ENCODE peak calls at places on chromosome 6, in seven cellular contexts. J is lower leg skin, U is stomach, Z is prostate gland, R is ovary, L is breast epithelium, P is A549. A is an unnamed sample.

GRCh38 chr6:163962627-163963117 is 548.2 kb downstream of the QKI start:
- DNase-seq in J (no peak), U (no peak), Z (no peak), R (no peak), L (no peak), P (no peak), A (no peak)

GRCh38 chr6:119284861-119285521 is 64.6 kb downstream of the MAN1A1 start:
- DNase-seq in J (no peak), U (no peak), Z (no peak), R (no peak), L (no peak), P (no peak), A (no peak)

GRCh38 chr6:166786704-166787293 is 159.7 kb upstream of the RPS6KA2 start:
- DNase-seq in J (no peak), U (no peak), Z (peak), R (no peak), L (no peak), P (peak), A (peak)

GRCh38 chr6:24919404-24919892 is 16.3 kb downstream of the RIPOR2 start:
- DNase-seq in J (no peak), U (no peak), Z (no peak), R (no peak), L (no peak), P (no peak), A (no peak)

GRCh38 chr6:100347901-100348550 is 116.7 kb downstream of the SIM1 start:
- DNase-seq in J (no peak), U (no peak), Z (no peak), R (no peak), L (no peak), P (no peak), A (no peak)

GRCh38 chr6:4518506-4518905 is 257.7 kb upstream of the CDYL start:
- DNase-seq in J (no peak), U (no peak), Z (no peak), R (no peak), L (no peak), P (peak), A (no peak)

GRCh38 chr6:51511081-51511480 is 576.3 kb downstream of the PKHD1 start:
- DNase-seq in J (no peak), U (no peak), Z (no peak), R (no peak), L (no peak), P (no peak), A (no peak)

GRCh38 chr6:126252154-126252553 is 87.8 kb upstream of the CENPW start:
- DNase-seq in J (no peak), U (no peak), Z (no peak), R (no peak), L (no peak), P (no peak), A (no peak)

GRCh38 chr6:147297124-147297523 is 92.9 kb downstream of the STXBP5 start:
- DNase-seq in J (no peak), U (no peak), Z (no peak), R (no peak), L (no peak), P (no peak), A (no peak)

GRCh38 chr6:1190361-1190760 is 121.5 kb upstream of the FOXQ1 start:
- DNase-seq in J (no peak), U (no peak), Z (no peak), R (no peak), L (no peak), P (peak), A (no peak)

GRCh38 chr6:11766589-11767450 is 11.8 kb downstream of the ADTRP start:
- DNase-seq in J (no peak), U (no peak), Z (no peak), R (no peak), L (no peak), P (peak), A (peak)

GRCh38 chr6:139323511-139324445 is 32.0 kb upstream of the TXLNB start:
- DNase-seq in J (peak), U (peak), Z (no peak), R (peak), L (peak), P (no peak), A (peak)

GRCh38 chr6:43608310-43608763 is 20.7 kb downstream of the GTPBP2 start:
- DNase-seq in J (peak), U (peak), Z (peak), R (peak), L (no peak), P (peak), A (peak)

GRCh38 chr6:40640591-40641293 is 53.6 kb upstream of the LRFN2 start:
- DNase-seq in J (peak), U (no peak), Z (no peak), R (peak), L (no peak), P (no peak), A (no peak)

GRCh38 chr6:31462026-31462963 is 35.6 kb upstream of the MICB start:
- DNase-seq in J (no peak), U (no peak), Z (no peak), R (no peak), L (no peak), P (no peak), A (no peak)

GRCh38 chr6:154319231-154319858 is 37.3 kb downstream of the IPCEF1 start:
- DNase-seq in J (no peak), U (no peak), Z (no peak), R (no peak), L (no peak), P (no peak), A (no peak)

DNA sequence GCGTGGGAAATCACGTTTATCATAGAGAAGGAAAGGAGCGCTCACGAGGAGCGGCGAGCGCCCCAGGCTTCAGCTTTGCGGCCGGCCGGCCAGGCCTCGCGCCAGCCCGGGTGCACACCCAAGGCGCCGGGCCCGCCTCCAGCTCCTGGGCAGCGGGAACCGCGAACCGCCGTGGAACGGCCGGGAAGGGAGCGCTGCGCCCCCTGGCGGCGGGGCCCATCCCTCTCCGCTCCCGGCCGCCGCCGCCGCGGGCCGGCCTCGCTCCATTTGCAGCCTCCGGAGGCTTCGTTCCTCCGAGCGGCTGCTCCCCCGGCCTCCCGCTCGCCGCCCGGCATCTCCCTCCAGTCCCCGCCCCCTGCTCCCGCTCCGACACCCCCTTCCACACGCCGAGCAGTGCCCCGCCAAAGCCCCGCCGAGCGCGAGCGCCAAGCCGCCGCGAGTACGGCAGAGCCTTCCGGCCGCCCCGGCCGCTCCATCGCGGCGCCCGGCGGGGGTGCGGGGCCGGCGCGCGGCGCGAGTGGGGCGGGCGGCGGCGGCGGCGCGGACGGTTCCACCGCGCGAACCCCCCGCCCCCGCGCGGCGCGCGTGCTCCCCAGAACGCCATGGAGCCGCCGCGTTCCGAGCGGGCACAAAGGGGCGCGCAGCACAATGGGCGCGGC is 973 bp downstream of the BEND3 start:
- DNase-seq in J (peak), U (peak), Z (peak), R (peak), L (peak), P (peak), A (peak)
- TF ChIP-seq CTCF in J (no peak), U (peak), Z (peak), R (peak), L (peak), P (peak), A (peak)

GRCh38 chr6:124962617-124963415 is 579 bp downstream of the RNF217 start:
- DNase-seq in J (peak), U (peak), Z (peak), R (peak), L (no peak), P (peak), A (peak)
- TF ChIP-seq POLR2A in J (no peak), U (no peak), Z (no peak), R (no peak), L (no peak), P (no peak), A (peak)

GRCh38 chr6:168439791-168440491 is 1.0 kb upstream of the SMOC2 start:
- DNase-seq in J (peak), U (no peak), Z (no peak), R (no peak), L (no peak), P (no peak), A (no peak)

GRCh38 chr6:168441434-168442391 is 729 bp downstream of the SMOC2 start:
- DNase-seq in J (peak), U (no peak), Z (no peak), R (peak), L (no peak), P (no peak), A (no peak)

GRCh38 chr6:168447282-168447681 is 6.3 kb downstream of the SMOC2 start:
- DNase-seq in J (no peak), U (no peak), Z (no peak), R (no peak), L (no peak), P (no peak), A (no peak)

GRCh38 chr6:168440520-168441433 is at the start of gene SMOC2:
- DNase-seq in J (peak), U (no peak), Z (peak), R (peak), L (no peak), P (no peak), A (no peak)

DNA sequence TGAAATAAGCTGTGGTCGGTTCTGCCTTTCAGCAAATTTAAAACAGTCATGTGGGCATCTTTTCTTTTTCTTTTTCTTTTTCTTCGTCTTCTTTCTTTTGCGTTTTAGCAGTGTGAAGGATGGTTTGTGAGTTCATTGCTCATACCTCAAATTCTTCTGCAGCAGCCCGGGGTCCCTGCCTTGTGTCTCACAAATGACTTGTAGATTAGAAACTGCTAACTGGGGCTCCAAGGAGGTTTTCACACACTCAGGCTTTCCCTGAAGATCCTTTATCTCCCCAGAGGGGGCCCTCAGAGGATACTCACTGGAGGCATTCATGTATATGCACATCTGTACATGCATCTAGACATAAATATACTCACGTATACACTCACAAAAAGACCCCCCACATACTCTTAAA is 1.7 kb downstream of the SMOC2 start:
- DNase-seq in J (peak), U (no peak), Z (no peak), R (no peak), L (no peak), P (no peak), A (no peak)
- H3K4me3 ChIP-seq in J (no peak), U (peak), Z (no peak), R (peak), L (peak), P (no peak), A (no peak)

GRCh38 chr6:137870744-137871247 is 3.7 kb downstream of the TNFAIP3 start:
- DNase-seq in J (no peak), U (no peak), Z (no peak), R (no peak), L (no peak), P (no peak), A (no peak)
- TF ChIP-seq CTCF in J (no peak), U (no peak), Z (no peak), R (no peak), L (no peak), P (no peak), A (no peak)

GRCh38 chr6:156791261-156791850 is 14.2 kb downstream of the ARID1B start:
- DNase-seq in J (no peak), U (no peak), Z (no peak), R (no peak), L (no peak), P (no peak), A (no peak)
- TF ChIP-seq POLR2A in J (no peak), U (no peak), Z (no peak), R (no peak), L (no peak), P (no peak), A (no peak)

DNA sequence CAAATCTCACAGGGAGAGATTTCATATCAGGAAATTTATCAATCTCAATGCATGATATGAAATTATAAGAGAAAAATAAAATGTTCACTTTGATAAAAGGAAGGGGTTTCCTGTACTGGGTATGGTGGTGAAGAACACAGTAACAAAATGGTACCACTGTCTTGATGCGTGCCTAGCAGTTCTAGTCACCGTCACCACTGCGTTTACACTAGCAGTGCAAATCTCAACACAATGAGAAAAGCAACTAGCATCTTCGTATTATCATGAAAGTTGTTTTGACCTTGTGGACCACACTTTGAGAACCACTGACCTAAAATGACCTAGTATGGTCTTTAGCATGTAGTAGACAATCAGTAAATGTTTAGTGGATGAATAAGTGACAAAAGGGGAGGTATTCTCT is 68.4 kb upstream of the ADGRF4 start:
- DNase-seq in J (no peak), U (no peak), Z (no peak), R (no peak), L (no peak), P (no peak), A (no peak)
- H3K4me3 ChIP-seq in J (no peak), U (no peak), Z (no peak), R (no peak), L (no peak), P (no peak), A (no peak)